ENCODE peak calls at places on chromosomes 3 and 15, in four cellular contexts. One of them, this sample, is unnamed.

GRCh38 chr3:135779024-135779423 is 186.5 kb upstream of the PPP2R3A start:
- DNase-seq in iris pigment epithelial cell: no peak
- DNase-seq in cardiac muscle cell: no peak
- DNase-seq in C1 segment of cervical spinal cord: no peak
- DNase-seq in this sample: no peak

GRCh38 chr3:149628957-149629670 is 28.7 kb downstream of the WWTR1 start:
- DNase-seq in C1 segment of cervical spinal cord: no peak
- DNase-seq in iris pigment epithelial cell: peak
- DNase-seq in cardiac muscle cell: peak
- DNase-seq in this sample: no peak

GRCh38 chr3:11220230-11220629 is 52.0 kb upstream of the ATG7 start:
- DNase-seq in C1 segment of cervical spinal cord: no peak
- DNase-seq in iris pigment epithelial cell: no peak
- DNase-seq in cardiac muscle cell: no peak
- DNase-seq in this sample: no peak

GRCh38 chr15:68427961-68428360 is 4.0 kb downstream of the ITGA11 start:
- DNase-seq in C1 segment of cervical spinal cord: no peak
- DNase-seq in iris pigment epithelial cell: no peak
- DNase-seq in cardiac muscle cell: no peak
- DNase-seq in this sample: no peak

GRCh38 chr15:37219211-37219701 is 118.9 kb upstream of the MEIS2 start:
- DNase-seq in C1 segment of cervical spinal cord: no peak
- DNase-seq in cardiac muscle cell: no peak
- DNase-seq in iris pigment epithelial cell: no peak
- DNase-seq in this sample: no peak

GRCh38 chr15:38035701-38036100 is 101.3 kb downstream of the TMCO5A start:
- DNase-seq in C1 segment of cervical spinal cord: no peak
- DNase-seq in iris pigment epithelial cell: no peak
- DNase-seq in cardiac muscle cell: no peak
- DNase-seq in this sample: no peak

GRCh38 chr3:124201786-124202185 is 209.9 kb upstream of the ROPN1 start:
- DNase-seq in iris pigment epithelial cell: no peak
- DNase-seq in C1 segment of cervical spinal cord: no peak
- DNase-seq in cardiac muscle cell: no peak
- DNase-seq in this sample: no peak

GRCh38 chr3:159839561-159840379 is 148.9 kb upstream of the IL12A start:
- DNase-seq in iris pigment epithelial cell: peak
- DNase-seq in C1 segment of cervical spinal cord: peak
- DNase-seq in cardiac muscle cell: no peak
- DNase-seq in this sample: peak

GRCh38 chr3:190552969-190553759 is 39.3 kb downstream of the IL1RAP start:
- DNase-seq in cardiac muscle cell: no peak
- DNase-seq in iris pigment epithelial cell: no peak
- DNase-seq in C1 segment of cervical spinal cord: no peak
- DNase-seq in this sample: no peak

GRCh38 chr15:51349156-51349844 is 7.8 kb downstream of the GLDN start:
- DNase-seq in C1 segment of cervical spinal cord: no peak
- DNase-seq in cardiac muscle cell: no peak
- DNase-seq in iris pigment epithelial cell: no peak
- DNase-seq in this sample: no peak

GRCh38 chr3:65033577-65033976 is 345.8 kb upstream of the ADAMTS9 start:
- DNase-seq in cardiac muscle cell: no peak
- DNase-seq in C1 segment of cervical spinal cord: no peak
- DNase-seq in iris pigment epithelial cell: no peak
- DNase-seq in this sample: no peak

GRCh38 chr3:51686512-51687215 is 15.6 kb downstream of the TEX264 start:
- DNase-seq in iris pigment epithelial cell: peak
- DNase-seq in C1 segment of cervical spinal cord: no peak
- DNase-seq in cardiac muscle cell: peak
- DNase-seq in this sample: peak

GRCh38 chr15:27438403-27439375 is 467.7 kb downstream of the GABRG3 start:
- DNase-seq in C1 segment of cervical spinal cord: no peak
- DNase-seq in cardiac muscle cell: peak
- DNase-seq in iris pigment epithelial cell: no peak
- DNase-seq in this sample: no peak

GRCh38 chr15:69881310-69881660 is 216.4 kb downstream of the TLE3 start:
- DNase-seq in iris pigment epithelial cell: no peak
- DNase-seq in C1 segment of cervical spinal cord: no peak
- DNase-seq in cardiac muscle cell: no peak
- DNase-seq in this sample: no peak

GRCh38 chr3:15467227-15468181 is 40.1 kb downstream of the EAF1 start:
- DNase-seq in cardiac muscle cell: peak
- DNase-seq in C1 segment of cervical spinal cord: no peak
- DNase-seq in iris pigment epithelial cell: no peak
- DNase-seq in this sample: no peak

GRCh38 chr15:26087881-26088280 is 224.8 kb upstream of the ATP10A start:
- DNase-seq in C1 segment of cervical spinal cord: no peak
- DNase-seq in cardiac muscle cell: no peak
- DNase-seq in iris pigment epithelial cell: peak
- DNase-seq in this sample: no peak

GRCh38 chr3:29186982-29187718 is 93.7 kb upstream of the RBMS3 start:
- DNase-seq in C1 segment of cervical spinal cord: no peak
- DNase-seq in cardiac muscle cell: peak
- DNase-seq in iris pigment epithelial cell: peak
- DNase-seq in this sample: no peak

GRCh38 chr3:42256135-42256819 is 9.7 kb downstream of the CCK start:
- DNase-seq in C1 segment of cervical spinal cord: no peak
- DNase-seq in iris pigment epithelial cell: peak
- DNase-seq in cardiac muscle cell: peak
- DNase-seq in this sample: no peak

GRCh38 chr3:186746008-186746407 is 28.8 kb downstream of the KNG1 start:
- DNase-seq in C1 segment of cervical spinal cord: no peak
- DNase-seq in cardiac muscle cell: peak
- DNase-seq in iris pigment epithelial cell: peak
- DNase-seq in this sample: no peak

GRCh38 chr3:114319453-114319852 is 25.6 kb downstream of the TIGIT start:
- DNase-seq in C1 segment of cervical spinal cord: no peak
- DNase-seq in cardiac muscle cell: peak
- DNase-seq in iris pigment epithelial cell: peak
- DNase-seq in this sample: no peak

GRCh38 chr3:136955813-136956212 is 2.0 kb upstream of the IL20RB start:
- DNase-seq in C1 segment of cervical spinal cord: no peak
- DNase-seq in iris pigment epithelial cell: peak
- DNase-seq in cardiac muscle cell: peak
- DNase-seq in this sample: no peak

GRCh38 chr3:60277376-60277800 is 973.9 kb downstream of the FHIT start:
- DNase-seq in iris pigment epithelial cell: no peak
- DNase-seq in C1 segment of cervical spinal cord: no peak
- DNase-seq in cardiac muscle cell: no peak
- DNase-seq in this sample: no peak

GRCh38 chr15:96969892-96970710 is 639.6 kb downstream of the NR2F2 start:
- DNase-seq in C1 segment of cervical spinal cord: no peak
- DNase-seq in cardiac muscle cell: no peak
- DNase-seq in iris pigment epithelial cell: no peak
- DNase-seq in this sample: no peak

GRCh38 chr15:88649753-88650551 is 11.1 kb downstream of the ISG20 start:
- DNase-seq in cardiac muscle cell: no peak
- DNase-seq in iris pigment epithelial cell: no peak
- DNase-seq in C1 segment of cervical spinal cord: no peak
- DNase-seq in this sample: no peak

This sample was measured in activated T-cell treated with anti-CD3 and anti-CD28 coated beads, Interleukin-2, amount 50 U/mL, for 48 hours.